ENCODE peak calls at places on chromosomes 7 and 10, in ten cellular contexts. D, B, Y, I, A, R, O, K, E and N are unnamed samples.

GRCh38 chr10:126309193-126309592 is 79.1 kb downstream of the ADAM12 start:
- DNase-seq in Y (no peak), E (peak), B (no peak), K (no peak), O (no peak), R (no peak), D (no peak), I (no peak), A (no peak), N (no peak)

GRCh38 chr10:123325663-123326175 is 171.5 kb downstream of the BUB3 start:
- DNase-seq in E (no peak), B (no peak), Y (no peak), R (no peak), D (no peak), K (no peak), A (no peak), I (no peak), O (no peak), N (no peak)

GRCh38 chr10:72685264-72685921 is 6.5 kb upstream of the MCU start:
- DNase-seq in B (no peak), O (no peak), E (no peak), A (no peak), Y (no peak), D (no peak), R (no peak), I (no peak), K (no peak), N (no peak)

GRCh38 chr7:47580175-47580701 is 1.7 kb downstream of the TNS3 start:
- DNase-seq in B (peak), A (no peak), K (no peak), E (peak), O (no peak), I (no peak), D (no peak), R (no peak), Y (no peak), N (no peak)

GRCh38 chr7:43692582-43693373 is 36.5 kb downstream of the COA1 start:
- DNase-seq in A (peak), B (no peak), R (no peak), K (no peak), Y (no peak), E (peak), D (no peak), I (no peak), O (no peak), N (no peak)

GRCh38 chr10:48444266-48444665 is 137.8 kb downstream of the MAPK8 start:
- DNase-seq in O (peak), B (no peak), K (peak), A (peak), E (peak), Y (peak), D (no peak), I (peak), R (no peak), N (peak)

GRCh38 chr10:49362596-49363260 is 33.2 kb downstream of the DRGX start:
- DNase-seq in B (no peak), A (no peak), I (no peak), K (no peak), E (no peak), O (no peak), D (no peak), R (no peak), Y (no peak), N (no peak)

GRCh38 chr7:159026271-159027047 is 118.2 kb downstream of the VIPR2 start:
- DNase-seq in B (no peak), O (no peak), R (no peak), K (no peak), E (no peak), Y (no peak), I (no peak), A (no peak), D (no peak), N (no peak)

GRCh38 chr7:155343661-155344121 is 46.0 kb downstream of the INSIG1 start:
- DNase-seq in A (no peak), E (no peak), R (no peak), K (no peak), B (peak), Y (no peak), D (no peak), I (no peak), O (no peak), N (no peak)

GRCh38 chr10:12492016-12492415 is 142.7 kb downstream of the CAMK1D start:
- DNase-seq in A (no peak), K (no peak), O (no peak), R (no peak), B (no peak), Y (no peak), E (no peak), I (no peak), D (no peak), N (no peak)

GRCh38 chr7:27840314-27840713 is 100.4 kb downstream of the TAX1BP1 start:
- DNase-seq in Y (no peak), K (no peak), A (no peak), R (no peak), O (no peak), B (no peak), E (no peak), D (no peak), I (no peak), N (no peak)

GRCh38 chr7:156751319-156751718 is 110.7 kb downstream of the RNF32 start:
- DNase-seq in R (peak), A (peak), K (peak), I (peak), D (peak), B (no peak), E (peak), Y (peak), O (no peak), N (no peak)

GRCh38 chr7:1520574-1521234 is 9.8 kb upstream of the MAFK start:
- DNase-seq in B (no peak), Y (no peak), A (no peak), D (peak), K (peak), O (no peak), R (no peak), E (peak), I (no peak), N (peak)

GRCh38 chr10:10508241-10508640 is 509.4 kb upstream of the CELF2 start:
- DNase-seq in K (no peak), Y (no peak), I (no peak), B (no peak), E (no peak), O (no peak), D (no peak), A (no peak), R (no peak), N (no peak)

GRCh38 chr7:27992092-27992491 is 188.5 kb downstream of the JAZF1 start:
- DNase-seq in K (no peak), D (no peak), A (no peak), E (no peak), R (no peak), Y (no peak), O (no peak), B (no peak), I (peak), N (no peak)

GRCh38 chr10:77087406-77087805 is 550.2 kb downstream of the KCNMA1 start:
- DNase-seq in B (no peak), Y (no peak), R (no peak), A (no peak), D (no peak), O (no peak), I (peak), K (no peak), E (peak), N (no peak)

GRCh38 chr7:9718071-9718470 is 1255.6 kb upstream of the PHF14 start:
- DNase-seq in D (no peak), K (no peak), O (no peak), I (no peak), R (no peak), B (no peak), Y (no peak), A (no peak), E (no peak), N (no peak)

GRCh38 chr7:52053525-52053924 is 736.9 kb upstream of the COBL start:
- DNase-seq in I (no peak), K (no peak), B (no peak), A (no peak), R (no peak), E (no peak), O (no peak), D (no peak), Y (no peak), N (no peak)

GRCh38 chr7:17671956-17672355 is 268.3 kb downstream of the SNX13 start:
- DNase-seq in R (no peak), D (no peak), B (no peak), K (no peak), I (no peak), E (no peak), A (no peak), Y (no peak), O (no peak), N (no peak)

GRCh38 chr10:110671788-110672579 is 27.8 kb downstream of the RBM20 start:
- DNase-seq in O (peak), K (peak), A (peak), D (no peak), B (peak), I (peak), Y (no peak), E (peak), R (peak), N (peak)

GRCh38 chr10:116470071-116470470 is 42.4 kb downstream of the PNLIPRP3 start:
- DNase-seq in O (no peak), I (no peak), R (no peak), E (peak), A (no peak), Y (no peak), K (no peak), B (no peak), D (no peak), N (no peak)

GRCh38 chr10:33122014-33122788 is 164.2 kb upstream of the ITGB1 start:
- DNase-seq in I (peak), D (peak), B (no peak), Y (peak), K (no peak), O (no peak), A (peak), E (peak), R (no peak), N (no peak)